ENCODE peak calls at places on chromosomes 3 and 15, in six cellular contexts. L is epithelial cell of proximal tubule, M is HFF-Myc, N is GM12878, P is heart right ventricle, X is fibroblast of lung. K is an unnamed sample.

GRCh38 chr15:84872009-84872900 is 12.2 kb upstream of the SLC28A1 start:
- DNase-seq in P (no peak), N (no peak), X (no peak), L (no peak), M (no peak), K (no peak)

GRCh38 chr15:47300596-47300995 is 416.7 kb upstream of the SEMA6D start:
- DNase-seq in P (no peak), M (no peak), X (no peak), N (no peak), L (no peak), K (no peak)

GRCh38 chr15:69881760-69882159 is 216.0 kb downstream of the TLE3 start:
- DNase-seq in L (no peak), P (no peak), M (no peak), N (peak; percentile 27), X (no peak), K (no peak)

GRCh38 chr3:160806094-160806493 is 50.1 kb downstream of the PPM1L start:
- DNase-seq in M (no peak), X (no peak), L (no peak), N (no peak), P (no peak), K (no peak)

GRCh38 chr3:125043599-125044151 is 12.1 kb downstream of the HEG1 start:
- DNase-seq in N (no peak), X (no peak), P (peak; percentile 70), M (no peak), L (no peak), K (no peak)

GRCh38 chr3:71672302-71672701 is 52.9 kb downstream of the EIF4E3 start:
- DNase-seq in P (no peak), N (no peak), L (no peak), X (no peak), M (no peak), K (no peak)

GRCh38 chr3:21449738-21450137 is 301.3 kb downstream of the ZNF385D start:
- DNase-seq in X (no peak), M (no peak), P (peak; percentile 15), L (no peak), N (no peak), K (no peak)

GRCh38 chr3:58556761-58557181 is 19.8 kb upstream of the ACOX2 start:
- DNase-seq in X (no peak), M (no peak), P (no peak), N (no peak), L (no peak), K (no peak)

GRCh38 chr3:192434186-192434585 is 293.2 kb downstream of the FGF12 start:
- DNase-seq in N (no peak), L (no peak), P (no peak), X (no peak), M (no peak), K (no peak)

GRCh38 chr3:61561374-61562041 is at the start of gene PTPRG:
- DNase-seq in N (no peak), M (peak; percentile 83), X (peak; percentile 96), L (peak; percentile 48), P (peak; percentile 87), K (peak; percentile 66)

GRCh38 chr15:88243895-88244787 is 12.4 kb downstream of the NTRK3 start:
- DNase-seq in P (no peak), M (no peak), N (no peak), X (peak; percentile 27), L (no peak), K (no peak)

GRCh38 chr3:37861540-37862051 is at the start of gene CTDSPL:
- DNase-seq in M (no peak), L (no peak), N (no peak), X (peak; percentile 59), P (peak; percentile 63), K (no peak)

GRCh38 chr3:42868841-42869240 is 6.8 kb downstream of the CYP8B1 start:
- DNase-seq in M (no peak), X (no peak), P (no peak), N (no peak), L (no peak), K (no peak)

GRCh38 chr3:52396011-52396906 is 48.6 kb downstream of the SEMA3G start:
- DNase-seq in L (no peak), M (no peak), X (no peak), N (no peak), P (no peak), K (no peak)

GRCh38 chr3:53255360-53255774 is 455 bp downstream of the TKT start:
- DNase-seq in P (peak; percentile 42), L (no peak), M (no peak), N (no peak), X (no peak), K (no peak)

GRCh38 chr15:95227235-95227634 is 995.9 kb downstream of the MCTP2 start:
- DNase-seq in M (no peak), X (no peak), P (no peak), L (no peak), N (no peak), K (no peak)

DNA sequence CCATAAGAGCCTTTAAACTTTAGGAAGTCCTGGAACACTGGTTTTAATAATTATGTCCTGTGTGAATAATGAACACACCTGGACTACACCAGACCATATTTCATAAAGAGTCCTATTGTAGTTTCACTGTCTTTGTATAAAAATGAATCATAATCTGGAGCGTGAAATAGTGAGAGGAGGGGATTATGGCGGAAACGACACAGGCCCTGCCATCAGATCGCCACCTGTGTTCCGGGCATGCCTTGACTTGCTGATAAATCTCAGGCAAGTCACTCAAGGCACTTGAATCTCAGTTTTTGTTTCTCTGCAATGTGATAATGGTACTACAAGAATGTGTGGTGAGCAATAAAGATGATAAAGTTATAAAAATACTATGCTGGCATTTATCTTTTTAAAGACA is 995.5 kb downstream of the MCTP2 start:
- DNase-seq in X (no peak), M (no peak), P (no peak), N (no peak), L (no peak), K (no peak)
- H3K4me3 ChIP-seq in X (no peak overlapping the region), M (no peak overlapping the region), P (no peak overlapping the region), N (no peak overlapping the region), L (no peak overlapping the region), K (no peak overlapping the region)

DNA sequence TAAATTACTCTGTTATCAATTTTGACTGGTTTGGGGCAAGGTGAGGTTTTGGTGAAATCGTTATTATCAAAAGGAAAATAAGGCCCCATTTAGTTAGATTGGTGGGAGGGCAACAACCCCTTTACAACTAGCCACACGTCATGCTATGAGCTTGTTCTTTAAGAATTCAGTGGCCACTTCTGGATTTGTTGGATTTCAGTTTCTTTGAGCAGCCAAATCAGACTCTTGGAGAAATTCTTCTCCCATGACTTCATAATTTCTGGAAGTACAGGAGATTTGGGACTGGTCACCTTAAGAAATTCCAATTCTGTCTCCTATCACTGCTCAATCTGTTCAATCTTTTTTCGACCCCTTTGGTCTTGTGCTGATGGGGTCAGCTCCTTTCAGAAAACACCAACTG is 14.8 kb upstream of the WNT5A start:
- DNase-seq in P (no peak), X (no peak), M (no peak), N (no peak), L (no peak), K (no peak)
- H3K4me3 ChIP-seq in P (no peak overlapping the region), X (no peak overlapping the region), M (no peak overlapping the region), N (no peak overlapping the region), L (no peak overlapping the region), K (no peak overlapping the region)

GRCh38 chr3:185488465-185488864 is 10.4 kb downstream of the TMEM41A start:
- DNase-seq in N (no peak), P (no peak), M (no peak), X (no peak), L (no peak), K (no peak)

GRCh38 chr3:185486371-185486770 is 12.5 kb downstream of the TMEM41A start:
- DNase-seq in M (no peak), X (no peak), L (no peak), N (no peak), P (no peak), K (no peak)

GRCh38 chr3:185484296-185484695 is 14.5 kb downstream of the TMEM41A start:
- DNase-seq in N (no peak), L (no peak), P (no peak), M (no peak), X (no peak), K (no peak)

GRCh38 chr3:185489462-185489861 is 9.4 kb downstream of the TMEM41A start:
- DNase-seq in M (no peak), P (no peak), N (no peak), L (no peak), X (no peak), K (no peak)

DNA sequence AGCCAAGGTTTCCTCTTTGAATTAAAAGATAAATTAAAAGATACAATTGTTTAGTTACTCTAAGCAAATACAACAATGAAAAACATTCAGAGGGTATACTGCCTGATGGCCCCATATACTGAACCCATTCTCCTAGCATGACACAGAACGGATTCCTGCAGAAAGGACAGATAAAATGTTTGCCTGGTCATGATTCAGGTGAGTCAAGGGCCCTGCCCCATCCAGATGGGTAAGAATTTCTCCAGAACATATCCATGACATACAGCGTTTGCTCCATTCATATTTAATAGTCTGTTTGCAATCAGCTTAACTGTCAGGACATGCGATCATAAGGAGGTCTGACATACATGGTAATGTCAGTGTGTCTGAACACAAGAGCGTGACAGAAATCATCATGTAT is 8.6 kb downstream of the TMEM41A start:
- DNase-seq in L (no peak), M (no peak), P (no peak), X (no peak), N (no peak), K (no peak)
- H3K4me3 ChIP-seq in L (no peak overlapping the region), M (no peak overlapping the region), P (no peak overlapping the region), X (no peak overlapping the region), N (no peak overlapping the region), K (no peak overlapping the region)

GRCh38 chr3:13280856-13281656 is 139.1 kb downstream of the NUP210 start:
- DNase-seq in L (no peak), P (no peak), X (no peak), N (no peak), M (no peak), K (no peak)

GRCh38 chr3:13280122-13280790 is 139.9 kb downstream of the NUP210 start:
- DNase-seq in P (no peak), M (no peak), X (no peak), L (no peak), N (no peak), K (no peak)

GRCh38 chr3:13282528-13282985 is 137.6 kb downstream of the NUP210 start:
- DNase-seq in N (no peak), P (no peak), L (no peak), M (no peak), X (no peak), K (no peak)

GRCh38 chr3:13282986-13283876 is 136.9 kb downstream of the NUP210 start:
- DNase-seq in P (peak; percentile 46), X (no peak), M (no peak), N (no peak), L (no peak), K (no peak)

DNA sequence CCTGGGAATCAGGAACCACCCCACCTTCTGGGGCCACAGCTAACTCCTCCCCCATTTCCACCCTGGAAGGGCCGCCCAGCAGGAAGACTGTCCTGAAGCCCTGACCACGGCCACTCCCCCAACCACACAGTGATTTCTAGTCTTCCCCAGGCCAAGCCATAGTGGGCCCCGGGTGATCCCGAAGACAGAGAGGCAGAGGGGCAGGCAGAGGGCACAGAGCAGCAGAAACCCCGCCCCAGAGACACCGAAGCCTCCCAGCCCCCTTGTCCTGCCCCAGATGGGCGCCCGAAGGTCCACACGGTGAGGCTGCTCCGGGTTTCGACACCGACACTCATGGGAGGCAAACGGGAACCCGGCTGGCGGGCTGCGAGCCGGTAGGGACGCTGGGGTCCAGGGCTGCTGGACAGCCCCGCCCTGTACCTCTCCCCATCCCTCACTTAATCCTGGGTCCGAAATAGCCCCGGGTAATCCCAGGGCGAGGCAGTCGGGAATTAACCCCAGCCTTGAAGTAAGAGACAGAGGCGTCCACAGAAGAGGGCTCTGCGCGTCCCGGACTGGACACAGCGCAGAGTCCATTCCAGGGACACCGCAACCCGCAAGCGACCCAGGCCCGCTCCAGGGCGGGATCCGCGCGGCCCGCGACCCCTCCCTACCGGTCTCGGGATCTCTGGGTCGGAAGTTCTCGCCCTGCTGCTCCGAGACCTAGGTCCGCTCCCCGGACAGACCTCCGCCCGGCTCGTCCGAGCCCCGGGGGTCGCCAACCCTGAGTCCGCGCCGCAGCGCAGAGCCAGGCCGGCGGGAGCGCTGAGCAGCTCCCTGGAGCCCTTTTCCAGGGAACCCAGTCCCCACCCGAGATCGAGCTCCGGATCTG is 138.2 kb downstream of the NUP210 start:
- DNase-seq in X (no peak), P (peak; percentile 56), L (no peak), M (no peak), N (no peak), K (no peak)
- H3K4me3 ChIP-seq in X (no peak overlapping the region), P (peak overlapping the region; percentile 80), L (peak overlapping the region; percentile 60), M (no peak overlapping the region), N (no peak overlapping the region), K (no peak overlapping the region)